ENCODE peak calls at places on chromosome 18, in eight cellular contexts. One of them, this sample, is unnamed.

GRCh38 chr18:31015715-31016459 is 26.7 kb downstream of the DSC3 start:
- DNase-seq in stimulated activated CD4-positive, alpha-beta T cell treated with anti-CD3 and anti-CD28 coated beads, Interleukin-15, amount 100 ng/mL, for 48 hours: no peak
- DNase-seq in left colon: no peak
- DNase-seq in D341Med: no peak
- DNase-seq in cardiac fibroblast: no peak
- DNase-seq in NCI-H748 treated with DMSO at 0.1 percent for 48 hours: no peak
- DNase-seq in fibroblast of mammary gland: no peak
- DNase-seq in NCI-H774: no peak
- DNase-seq in this sample: no peak

GRCh38 chr18:6489977-6490376 is 75.3 kb upstream of the L3MBTL4 start:
- DNase-seq in D341Med: no peak
- DNase-seq in stimulated activated CD4-positive, alpha-beta T cell treated with anti-CD3 and anti-CD28 coated beads, Interleukin-15, amount 100 ng/mL, for 48 hours: no peak
- DNase-seq in cardiac fibroblast: no peak
- DNase-seq in left colon: no peak
- DNase-seq in NCI-H748 treated with DMSO at 0.1 percent for 48 hours: no peak
- DNase-seq in NCI-H774: no peak
- DNase-seq in fibroblast of mammary gland: no peak
- DNase-seq in this sample: no peak

GRCh38 chr18:61531182-61531581 is 198.0 kb downstream of the CDH20 start:
- DNase-seq in NCI-H748 treated with DMSO at 0.1 percent for 48 hours: no peak
- DNase-seq in fibroblast of mammary gland: no peak
- DNase-seq in stimulated activated CD4-positive, alpha-beta T cell treated with anti-CD3 and anti-CD28 coated beads, Interleukin-15, amount 100 ng/mL, for 48 hours: no peak
- DNase-seq in left colon: no peak
- DNase-seq in NCI-H774: no peak
- DNase-seq in cardiac fibroblast: peak; percentile 22
- DNase-seq in D341Med: no peak
- DNase-seq in this sample: no peak

GRCh38 chr18:31954349-31954748 is 11.4 kb upstream of the TRAPPC8 start:
- DNase-seq in stimulated activated CD4-positive, alpha-beta T cell treated with anti-CD3 and anti-CD28 coated beads, Interleukin-15, amount 100 ng/mL, for 48 hours: no peak
- DNase-seq in left colon: no peak
- DNase-seq in NCI-H748 treated with DMSO at 0.1 percent for 48 hours: no peak
- DNase-seq in D341Med: no peak
- DNase-seq in NCI-H774: no peak
- DNase-seq in cardiac fibroblast: peak; percentile 47
- DNase-seq in fibroblast of mammary gland: peak; percentile 82
- DNase-seq in this sample: no peak

GRCh38 chr18:79610461-79611039 is 69.1 kb upstream of the CTDP1 start:
- DNase-seq in cardiac fibroblast: no peak
- DNase-seq in fibroblast of mammary gland: no peak
- DNase-seq in NCI-H748 treated with DMSO at 0.1 percent for 48 hours: no peak
- DNase-seq in D341Med: no peak
- DNase-seq in NCI-H774: no peak
- DNase-seq in left colon: no peak
- DNase-seq in stimulated activated CD4-positive, alpha-beta T cell treated with anti-CD3 and anti-CD28 coated beads, Interleukin-15, amount 100 ng/mL, for 48 hours: no peak
- DNase-seq in this sample: no peak

GRCh38 chr18:79568543-79569205 is 110.9 kb upstream of the CTDP1 start:
- DNase-seq in NCI-H748 treated with DMSO at 0.1 percent for 48 hours: no peak
- DNase-seq in stimulated activated CD4-positive, alpha-beta T cell treated with anti-CD3 and anti-CD28 coated beads, Interleukin-15, amount 100 ng/mL, for 48 hours: no peak
- DNase-seq in NCI-H774: no peak
- DNase-seq in D341Med: no peak
- DNase-seq in fibroblast of mammary gland: no peak
- DNase-seq in cardiac fibroblast: no peak
- DNase-seq in left colon: peak; percentile 4
- DNase-seq in this sample: no peak

GRCh38 chr18:59528866-59529265 is 168.4 kb downstream of the CCBE1 start:
- DNase-seq in D341Med: no peak
- DNase-seq in fibroblast of mammary gland: no peak
- DNase-seq in NCI-H748 treated with DMSO at 0.1 percent for 48 hours: no peak
- DNase-seq in stimulated activated CD4-positive, alpha-beta T cell treated with anti-CD3 and anti-CD28 coated beads, Interleukin-15, amount 100 ng/mL, for 48 hours: no peak
- DNase-seq in NCI-H774: no peak
- DNase-seq in left colon: no peak
- DNase-seq in cardiac fibroblast: no peak
- DNase-seq in this sample: no peak

GRCh38 chr18:55517055-55517454 is 70.9 kb downstream of the TCF4 start:
- DNase-seq in stimulated activated CD4-positive, alpha-beta T cell treated with anti-CD3 and anti-CD28 coated beads, Interleukin-15, amount 100 ng/mL, for 48 hours: no peak
- DNase-seq in D341Med: no peak
- DNase-seq in NCI-H748 treated with DMSO at 0.1 percent for 48 hours: no peak
- DNase-seq in left colon: no peak
- DNase-seq in fibroblast of mammary gland: no peak
- DNase-seq in cardiac fibroblast: no peak
- DNase-seq in NCI-H774: no peak
- DNase-seq in this sample: no peak

GRCh38 chr18:32093106-32093511 is 1.4 kb downstream of the RNF138 start:
- DNase-seq in left colon: peak; percentile 47
- DNase-seq in stimulated activated CD4-positive, alpha-beta T cell treated with anti-CD3 and anti-CD28 coated beads, Interleukin-15, amount 100 ng/mL, for 48 hours: no peak
- DNase-seq in cardiac fibroblast: peak; percentile 63
- DNase-seq in fibroblast of mammary gland: peak; percentile 56
- DNase-seq in NCI-H748 treated with DMSO at 0.1 percent for 48 hours: peak; percentile 27
- DNase-seq in D341Med: no peak
- DNase-seq in NCI-H774: peak; percentile 34
- DNase-seq in this sample: peak; percentile 17

GRCh38 chr18:42458226-42458625 is 503.2 kb downstream of the PIK3C3 start:
- DNase-seq in NCI-H748 treated with DMSO at 0.1 percent for 48 hours: no peak
- DNase-seq in NCI-H774: no peak
- DNase-seq in left colon: no peak
- DNase-seq in cardiac fibroblast: no peak
- DNase-seq in fibroblast of mammary gland: no peak
- DNase-seq in D341Med: no peak
- DNase-seq in stimulated activated CD4-positive, alpha-beta T cell treated with anti-CD3 and anti-CD28 coated beads, Interleukin-15, amount 100 ng/mL, for 48 hours: no peak
- DNase-seq in this sample: no peak

GRCh38 chr18:6256521-6256920 is 158.2 kb downstream of the L3MBTL4 start:
- DNase-seq in D341Med: no peak
- DNase-seq in NCI-H748 treated with DMSO at 0.1 percent for 48 hours: no peak
- DNase-seq in stimulated activated CD4-positive, alpha-beta T cell treated with anti-CD3 and anti-CD28 coated beads, Interleukin-15, amount 100 ng/mL, for 48 hours: no peak
- DNase-seq in fibroblast of mammary gland: no peak
- DNase-seq in NCI-H774: no peak
- DNase-seq in left colon: no peak
- DNase-seq in cardiac fibroblast: no peak
- DNase-seq in this sample: no peak

GRCh38 chr18:59996370-59996966 is 96.7 kb downstream of the PMAIP1 start:
- DNase-seq in stimulated activated CD4-positive, alpha-beta T cell treated with anti-CD3 and anti-CD28 coated beads, Interleukin-15, amount 100 ng/mL, for 48 hours: no peak
- DNase-seq in cardiac fibroblast: peak; percentile 75
- DNase-seq in fibroblast of mammary gland: peak; percentile 58
- DNase-seq in NCI-H748 treated with DMSO at 0.1 percent for 48 hours: peak; percentile 48
- DNase-seq in NCI-H774: peak; percentile 39
- DNase-seq in left colon: no peak
- DNase-seq in D341Med: peak; percentile 64
- DNase-seq in this sample: no peak